ENCODE peak calls at places on chromosomes 1 and 21, in four cellular contexts. P is fibroblast of mammary gland, G is astrocyte, D is choroid plexus epithelial cell. S is an unnamed sample.
A peak's percentile ranks its signal among the peaks of the same experiment; 100 is the strongest.

GRCh38 chr1:39098569-39099250 is 72.6 kb downstream of the NDUFS5 start:
- DNase-seq in G (peak; percentile 83), P (peak; percentile 94), D (peak; percentile 92), S (peak; percentile 91)

GRCh38 chr1:165633624-165634023 is 2.6 kb downstream of the MGST3 start:
- DNase-seq in D (no peak), P (peak; percentile 68), G (peak; percentile 41), S (no peak)

GRCh38 chr1:232966663-232967062 is 16.3 kb downstream of the NTPCR start:
- DNase-seq in G (no peak), D (no peak), P (no peak), S (no peak)

GRCh38 chr21:41518757-41519156 is 10.8 kb upstream of the TMPRSS2 start:
- DNase-seq in D (no peak), G (no peak), P (no peak), S (no peak)

GRCh38 chr1:53575141-53575947 is 116.1 kb downstream of the DMRTB1 start:
- DNase-seq in P (no peak), D (no peak), G (no peak), S (no peak)

GRCh38 chr1:19096036-19096833 is 113.8 kb downstream of the UBR4 start:
- DNase-seq in P (peak; percentile 14), G (no peak), D (peak; percentile 24), S (no peak)

GRCh38 chr1:24555591-24556413 is at the start of gene NCMAP:
- DNase-seq in D (no peak), G (no peak), P (no peak), S (no peak)

GRCh38 chr1:225847610-225848009 is 34.6 kb downstream of the TMEM63A start:
- DNase-seq in D (no peak), P (no peak), G (no peak), S (peak; percentile 81)

GRCh38 chr1:20194224-20194623 is 7.9 kb upstream of the PLA2G2C start:
- DNase-seq in P (no peak), G (no peak), D (no peak), S (no peak)

GRCh38 chr1:244460195-244460594 is 878 bp upstream of the CATSPERE start:
- DNase-seq in P (peak; percentile 63), D (no peak), G (no peak), S (no peak)

GRCh38 chr1:2318294-2319278 is 72.8 kb downstream of the MORN1 start:
- DNase-seq in G (no peak), P (no peak), D (no peak), S (no peak)

GRCh38 chr1:81797701-81798100 is 3.0 kb upstream of the ADGRL2 start:
- DNase-seq in G (no peak), P (peak; percentile 11), D (no peak), S (no peak)

GRCh38 chr21:29523646-29524045 is 224.9 kb downstream of the BACH1 start:
- DNase-seq in G (no peak), P (peak; percentile 65), D (no peak), S (no peak)

GRCh38 chr1:41241748-41242644 is at the start of gene SCMH1:
- DNase-seq in P (peak; percentile 12), G (peak; percentile 12), D (peak; percentile 49), S (peak; percentile 93)

GRCh38 chr1:27601771-27602509 is 2.0 kb downstream of the AHDC1 start:
- DNase-seq in D (no peak), G (no peak), P (no peak), S (no peak)

GRCh38 chr21:19781881-19782652 is 1216.1 kb upstream of the NCAM2 start:
- DNase-seq in P (peak; percentile 3), G (no peak), D (peak; percentile 18), S (no peak)

GRCh38 chr1:90340604-90341003 is 345.7 kb downstream of the ZNF326 start:
- DNase-seq in P (no peak), G (no peak), D (no peak), S (peak; percentile 69)

GRCh38 chr1:195590649-195591048 is 1017.6 kb downstream of the KCNT2 start:
- DNase-seq in G (peak; percentile 25), P (no peak), D (peak; percentile 15), S (no peak)

GRCh38 chr21:31999810-32000468 is 127.1 kb downstream of the HUNK start:
- DNase-seq in G (no peak), D (no peak), P (no peak), S (no peak)

GRCh38 chr1:198541737-198542136 is 1.3 kb upstream of the ATP6V1G3 start:
- DNase-seq in D (no peak), G (no peak), P (no peak), S (no peak)

GRCh38 chr1:235327559-235328270 is at the start of gene ARID4B:
- DNase-seq in D (no peak), P (no peak), G (no peak), S (peak; percentile 67)